ENCODE peak calls at places on chromosomes 7 and 10, in five cellular contexts. B, H, Y, A and D are unnamed samples.
A peak's percentile ranks its signal among the peaks of the same experiment; 100 is the strongest.

GRCh38 chr7:153130052-153130451 is 370.5 kb downstream of the ACTR3B start:
- DNase-seq in B (no peak), H (no peak), Y (no peak), A (no peak), D (no peak)

GRCh38 chr7:135666156-135666555 is 3.8 kb downstream of the STMP1 start:
- DNase-seq in B (no peak), H (no peak), Y (peak; percentile 49), A (no peak), D (no peak)

GRCh38 chr10:132572545-132572937 is 35.0 kb downstream of the INPP5A start:
- DNase-seq in B (peak; percentile 11), H (no peak), Y (peak; percentile 36), A (no peak), D (peak; percentile 82)

GRCh38 chr10:52755297-52756062 is 17.1 kb downstream of the MBL2 start:
- DNase-seq in B (peak; percentile 84), H (no peak), Y (peak; percentile 70), A (peak; percentile 84), D (peak; percentile 49)

GRCh38 chr7:69738396-69738889 is 140.2 kb downstream of the AUTS2 start:
- DNase-seq in B (no peak), H (no peak), Y (peak; percentile 74), A (no peak), D (no peak)

GRCh38 chr7:74191231-74191630 is 17.1 kb downstream of the EIF4H start:
- DNase-seq in B (no peak), H (no peak), Y (no peak), A (no peak), D (no peak)

GRCh38 chr10:14394179-14394578 is 63.5 kb upstream of the FRMD4A start:
- DNase-seq in B (no peak), H (no peak), Y (no peak), A (no peak), D (no peak)

GRCh38 chr7:133591704-133592340 is 338.9 kb downstream of the EXOC4 start:
- DNase-seq in B (no peak), H (no peak), Y (no peak), A (no peak), D (no peak)

GRCh38 chr10:7408003-7408493 is 2.8 kb downstream of the SFMBT2 start:
- DNase-seq in B (no peak), H (peak; percentile 75), Y (peak; percentile 51), A (no peak), D (no peak)

GRCh38 chr10:101052285-101052684 is 9.5 kb upstream of the KAZALD1 start:
- DNase-seq in B (peak; percentile 75), H (no peak), Y (peak; percentile 78), A (no peak), D (no peak)

GRCh38 chr7:159140170-159140910 is 4.3 kb downstream of the VIPR2 start:
- DNase-seq in B (no peak), H (no peak), Y (no peak), A (no peak), D (peak; percentile 79)

GRCh38 chr10:93991596-93992284 is 2.0 kb upstream of the PLCE1 start:
- DNase-seq in B (peak; percentile 55), H (no peak), Y (peak; percentile 86), A (no peak), D (no peak)

DNA sequence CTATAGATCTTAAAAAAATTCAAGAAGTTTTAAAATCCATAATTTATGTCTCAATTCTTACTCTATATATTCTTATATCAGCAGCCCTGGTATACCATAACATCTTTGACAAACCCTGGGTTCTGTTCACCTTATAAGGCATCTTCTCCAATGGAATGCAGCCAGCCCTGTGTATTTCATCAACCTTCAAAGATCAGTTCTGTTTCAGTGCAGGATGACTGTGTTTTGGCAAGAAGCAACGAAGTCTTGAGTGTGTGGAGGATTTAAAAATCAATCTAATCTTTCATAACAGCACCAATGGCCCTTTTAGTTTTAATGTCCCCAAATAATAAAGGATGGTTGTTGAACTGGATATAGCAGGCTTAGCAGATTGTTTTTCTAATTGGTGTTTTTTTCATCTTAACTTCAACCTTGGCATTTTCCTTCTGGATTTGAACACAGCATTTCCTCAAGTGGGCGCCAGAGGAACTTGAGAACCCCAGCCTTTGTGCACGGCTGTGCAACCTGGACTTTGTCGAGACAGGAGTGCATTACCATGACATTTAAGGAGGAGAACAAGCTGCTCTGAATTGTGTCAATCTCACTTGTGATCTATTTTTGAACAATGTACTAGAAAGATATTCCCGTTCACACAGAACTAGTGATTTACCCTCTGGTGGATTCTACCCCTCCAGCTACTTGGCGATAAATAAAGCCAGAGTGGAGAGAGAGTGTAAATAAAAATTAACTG is 313.3 kb upstream of the AKR1E2 start:
- DNase-seq in B (peak; percentile 84), H (no peak), Y (peak; percentile 59), A (no peak), D (no peak)
- TF ChIP-seq CTCF in B (peak; percentile 78), H (peak; percentile 12), Y (peak; percentile 70), A (peak; percentile 58), D (peak; percentile 62)

DNA sequence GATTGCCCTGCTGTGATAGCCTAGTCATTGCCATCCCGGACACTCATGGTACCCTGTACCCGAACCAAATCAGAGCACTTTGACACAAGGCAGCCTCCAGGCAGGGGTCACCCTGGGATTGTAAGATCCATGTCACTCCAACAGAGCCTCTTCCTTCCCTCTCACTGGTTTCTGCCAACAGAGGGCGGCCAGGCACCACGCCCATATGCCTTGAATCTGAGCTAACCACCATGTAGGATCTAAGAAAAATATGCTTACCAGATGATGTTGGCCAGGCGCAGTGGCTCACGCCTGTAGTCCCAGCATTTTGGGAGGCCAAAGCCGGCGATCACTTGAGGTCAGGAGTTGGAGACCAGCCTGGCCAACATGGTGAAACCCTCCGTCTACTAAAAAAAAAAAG is 389.2 kb upstream of the KLF6 start:
- DNase-seq in B (no peak), H (no peak), Y (no peak), A (no peak), D (no peak)
- TF ChIP-seq CTCF in B (no peak), H (no peak), Y (no peak), A (no peak), D (no peak)

DNA sequence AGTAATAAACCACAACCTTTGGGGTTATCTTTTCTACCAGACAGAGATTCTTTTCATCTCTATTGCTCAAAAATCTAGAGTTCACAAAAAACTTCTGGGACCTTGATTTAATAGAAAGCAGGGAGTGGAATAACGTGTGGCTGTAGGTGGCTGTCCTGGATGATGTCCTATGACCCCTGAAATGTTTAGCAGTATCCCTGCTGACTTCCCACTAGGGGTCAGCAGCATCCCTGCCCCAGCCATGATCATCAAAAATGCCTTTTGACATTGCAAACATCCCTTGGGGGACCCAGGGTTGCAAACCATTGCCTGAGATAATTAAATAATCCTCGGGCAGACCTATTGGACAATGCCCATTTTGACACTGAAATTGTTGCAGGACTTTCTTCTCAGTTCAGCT is 177.1 kb downstream of the USP6NL start:
- DNase-seq in B (no peak), H (no peak), Y (no peak), A (no peak), D (no peak)
- TF ChIP-seq CTCF in B (no peak), H (no peak), Y (peak; percentile 38), A (no peak), D (no peak)

GRCh38 chr10:103333934-103334520 is 16.9 kb downstream of the PCGF6 start:
- DNase-seq in B (peak; percentile 36), H (no peak), Y (peak; percentile 9), A (no peak), D (no peak)
- TF ChIP-seq CTCF in B (peak; percentile 40), H (peak; percentile 27), Y (peak; percentile 59), A (peak; percentile 45), D (peak; percentile 71)

GRCh38 chr7:149872419-149873073 is 1.2 kb upstream of the ATP6V0E2 start:
- DNase-seq in B (peak; percentile 66), H (peak; percentile 83), Y (peak; percentile 82), A (peak; percentile 97), D (peak; percentile 84)
- TF ChIP-seq CTCF in B (peak; percentile 11), H (peak; percentile 13), Y (peak; percentile 25), A (peak; percentile 16), D (peak; percentile 34)

GRCh38 chr10:59177031-59177861 is 803 bp downstream of the PHYHIPL start:
- DNase-seq in B (peak; percentile 88), H (no peak), Y (peak; percentile 90), A (no peak), D (no peak)
- TF ChIP-seq CTCF in B (no peak), H (no peak), Y (no peak), A (no peak), D (no peak)